ENCODE peak calls at places on chromosomes 1 and 21, in seven cellular contexts. T is GM12864, C is fibroblast of lung, A is heart right ventricle, O is neural progenitor cell, F is cardiac fibroblast, U is kidney. Q is an unnamed sample.
A peak's percentile ranks its signal among the peaks of the same experiment; 100 is the strongest.

GRCh38 chr1:14897080-14897449 is 256.5 kb upstream of the TMEM51 start:
- DNase-seq in T (no peak), C (peak; percentile 11), U (no peak), O (no peak), A (no peak), F (peak; percentile 7), Q (peak; percentile 10)

GRCh38 chr1:200628223-200628868 is 7.8 kb upstream of the KIF14 start:
- DNase-seq in C (no peak), U (no peak), A (no peak), O (no peak), F (no peak), T (peak; percentile 78), Q (no peak)

GRCh38 chr21:40689816-40690215 is 157.1 kb downstream of the DSCAM start:
- DNase-seq in U (no peak), F (no peak), O (no peak), C (no peak), A (no peak), T (no peak), Q (no peak)

GRCh38 chr1:58619286-58620054 is 42.4 kb upstream of the TACSTD2 start:
- DNase-seq in C (no peak), U (no peak), A (peak; percentile 8), F (no peak), T (no peak), O (no peak), Q (no peak)

GRCh38 chr21:30408782-30409494 is 13.1 kb downstream of the KRTAP13-1 start:
- DNase-seq in U (no peak), C (peak; percentile 9), O (peak; percentile 89), T (no peak), F (peak; percentile 72), A (peak; percentile 26), Q (peak; percentile 84)

GRCh38 chr1:226474443-226475111 is 66.7 kb upstream of the PARP1 start:
- DNase-seq in T (no peak), A (no peak), F (no peak), U (no peak), O (peak; percentile 18), C (no peak), Q (no peak)

GRCh38 chr1:97137862-97138514 is 416.4 kb downstream of the PTBP2 start:
- DNase-seq in U (no peak), C (peak; percentile 71), O (peak; percentile 43), T (peak; percentile 39), A (peak; percentile 63), F (peak; percentile 92), Q (peak; percentile 86)

GRCh38 chr1:160997323-160998038 is 23.5 kb downstream of the F11R start:
- DNase-seq in A (peak; percentile 83), C (peak; percentile 63), F (peak; percentile 77), T (no peak), O (peak; percentile 49), U (peak; percentile 77), Q (peak; percentile 55)

GRCh38 chr21:45256912-45257672 is 30.6 kb downstream of the POFUT2 start:
- DNase-seq in A (no peak), F (no peak), U (peak; percentile 71), T (no peak), O (peak; percentile 18), C (no peak), Q (no peak)

GRCh38 chr1:53188099-53188498 is 8.5 kb upstream of the CPT2 start:
- DNase-seq in T (no peak), O (no peak), C (peak; percentile 45), F (no peak), A (no peak), U (no peak), Q (peak; percentile 45)

GRCh38 chr1:96865731-96866684 is 144.4 kb downstream of the PTBP2 start:
- DNase-seq in F (peak; percentile 100), T (no peak), O (no peak), C (peak; percentile 95), U (no peak), A (peak; percentile 5), Q (peak; percentile 100)

GRCh38 chr1:48777219-48777895 is 666 bp upstream of the BEND5 start:
- DNase-seq in U (no peak), A (peak; percentile 8), T (no peak), F (no peak), O (peak; percentile 64), C (no peak), Q (no peak)

GRCh38 chr1:94335950-94336349 is 82.2 kb upstream of the ABCD3 start:
- DNase-seq in U (no peak), T (peak; percentile 44), C (peak; percentile 87), O (peak; percentile 90), F (peak; percentile 97), A (peak; percentile 86), Q (peak; percentile 95)

GRCh38 chr1:7224644-7225043 is 439.4 kb downstream of the CAMTA1 start:
- DNase-seq in F (no peak), U (no peak), T (no peak), C (no peak), A (peak; percentile 15), O (peak; percentile 22), Q (peak; percentile 26)

GRCh38 chr1:56424744-56425493 is 154.4 kb downstream of the PLPP3 start:
- DNase-seq in A (peak; percentile 81), U (peak; percentile 89), T (no peak), F (peak; percentile 82), C (peak; percentile 63), O (peak; percentile 88), Q (peak; percentile 81)

GRCh38 chr21:35349378-35350080 is 300.4 kb upstream of the RUNX1 start:
- DNase-seq in T (no peak), F (no peak), U (no peak), O (no peak), C (peak; percentile 92), A (no peak), Q (peak; percentile 24)

GRCh38 chr1:184790642-184791041 is 36.0 kb upstream of the EDEM3 start:
- DNase-seq in A (no peak), O (no peak), F (no peak), C (no peak), U (no peak), T (no peak), Q (peak; percentile 36)

GRCh38 chr1:197198333-197198732 is 51.9 kb upstream of the ASPM start:
- DNase-seq in C (no peak), T (no peak), A (no peak), U (no peak), F (no peak), O (no peak), Q (no peak)
- H3K4me3 ChIP-seq in C (peak overlapping the region; percentile 94), T (no peak overlapping the region), A (peak overlapping the region; percentile 4), U (peak overlapping the region; percentile 36), F (peak overlapping the region; percentile 9), O (peak overlapping the region; percentile 89), Q (peak overlapping the region; percentile 87)

DNA sequence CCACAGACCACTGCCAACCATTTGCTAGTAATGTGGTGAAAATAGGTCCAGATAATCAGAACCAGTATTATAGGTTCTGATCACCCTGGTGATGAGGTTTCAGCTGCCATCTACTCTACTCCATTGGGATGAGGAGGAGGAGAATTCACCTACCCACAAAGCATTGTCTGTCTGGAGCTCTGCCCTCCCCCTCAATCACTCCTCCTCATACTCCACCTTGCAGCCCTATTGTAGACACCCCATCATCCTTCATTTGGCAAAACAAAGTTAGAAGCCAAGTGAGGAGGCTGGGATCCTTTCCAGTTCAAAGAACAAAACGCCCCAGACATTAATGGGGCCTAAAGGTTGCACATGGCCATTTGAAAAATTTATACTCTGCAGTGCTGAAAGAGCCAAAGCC is 157.4 kb upstream of the L1TD1 start:
- DNase-seq in U (no peak), A (no peak), O (no peak), F (no peak), C (no peak), T (no peak), Q (no peak)
- H3K4me3 ChIP-seq in U (no peak overlapping the region), A (no peak overlapping the region), O (no peak overlapping the region), F (no peak overlapping the region), C (no peak overlapping the region), T (no peak overlapping the region), Q (no peak overlapping the region)

DNA sequence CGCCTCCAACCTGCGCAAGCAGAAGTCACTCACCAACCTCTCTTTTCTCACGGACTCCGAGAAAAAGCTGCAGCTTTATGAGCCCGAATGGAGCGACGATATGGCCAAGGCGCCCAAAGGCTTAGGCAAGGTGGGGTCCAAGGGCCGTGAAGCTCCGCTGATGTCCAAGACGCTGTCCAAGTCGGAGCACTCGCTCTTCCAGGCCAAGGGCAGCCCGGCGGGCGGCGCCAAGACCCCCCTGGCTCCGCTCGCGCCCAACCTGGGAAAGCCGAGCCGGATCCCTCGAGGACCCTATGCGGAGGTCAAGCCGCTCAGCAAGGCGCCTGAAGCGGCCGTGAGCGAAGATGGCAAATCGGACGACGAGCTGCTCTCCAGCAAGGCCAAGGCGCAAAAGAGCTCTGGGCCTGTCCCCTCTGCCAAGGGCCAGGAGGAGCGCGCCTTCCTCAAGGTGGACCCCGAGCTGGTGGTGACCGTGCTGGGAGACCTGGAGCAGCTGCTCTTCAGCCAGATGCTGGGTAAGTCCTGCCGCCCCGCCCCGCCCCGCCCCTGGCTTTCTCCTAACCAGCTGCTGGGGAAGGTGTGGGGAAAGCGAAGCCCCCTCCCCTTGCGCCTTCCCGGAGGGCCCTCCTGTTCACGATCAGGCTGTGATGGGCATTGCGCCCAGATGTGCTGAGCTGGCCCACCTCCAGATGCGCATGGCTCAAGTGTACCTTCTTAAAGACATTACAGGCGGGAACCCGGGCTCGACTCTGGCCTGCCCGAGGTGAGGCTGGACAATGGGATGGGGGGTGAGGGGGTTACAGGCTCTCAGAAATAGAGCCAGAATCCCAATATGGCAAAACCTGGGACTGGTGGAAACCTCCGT is 110.2 kb downstream of the NAV1 start:
- DNase-seq in U (peak; percentile 73), A (no peak), C (peak; percentile 36), F (peak; percentile 51), O (peak; percentile 61), T (no peak), Q (peak; percentile 59)
- H3K4me3 ChIP-seq in U (no peak overlapping the region), A (peak overlapping the region; percentile 63), C (peak overlapping the region; percentile 76), F (peak overlapping the region; percentile 62), O (peak overlapping the region; percentile 58), T (no peak overlapping the region), Q (peak overlapping the region; percentile 83)

GRCh38 chr1:101221945-101222429 is 14.8 kb upstream of the S1PR1 start:
- DNase-seq in T (no peak), U (no peak), A (no peak), F (no peak), C (no peak), O (no peak), Q (no peak)
- H3K4me3 ChIP-seq in T (no peak overlapping the region), U (no peak overlapping the region), A (no peak overlapping the region), F (no peak overlapping the region), C (no peak overlapping the region), O (no peak overlapping the region), Q (no peak overlapping the region)

Q was measured in fibroblast of mammary gland.